ENCODE peak calls at places on chromosomes 12 and 14, in eight cellular contexts. H, T, W, J, V, A, Z and Q are unnamed samples.

GRCh38 chr14:59754256-59754655 is 116.3 kb downstream of the RTN1 start:
- DNase-seq in H (no peak), T (no peak), W (no peak), J (no peak), V (no peak), A (no peak), Z (no peak), Q (no peak)

GRCh38 chr12:68628698-68629097 is 18.0 kb downstream of the RAP1B start:
- DNase-seq in H (no peak), T (no peak), W (no peak), J (no peak), V (no peak), A (no peak), Z (no peak), Q (no peak)

GRCh38 chr12:16347391-16348298 is at the start of gene MGST1:
- DNase-seq in H (no peak), T (no peak), W (no peak), J (peak; percentile 70), V (no peak), A (peak; percentile 72), Z (peak; percentile 64), Q (peak; percentile 84)

GRCh38 chr12:94099191-94099983 is 49.0 kb upstream of the PLXNC1 start:
- DNase-seq in H (peak; percentile 23), T (no peak), W (peak; percentile 66), J (no peak), V (no peak), A (no peak), Z (no peak), Q (no peak)

GRCh38 chr14:102914474-102915291 is 7.8 kb upstream of the AMN start:
- DNase-seq in H (no peak), T (no peak), W (no peak), J (no peak), V (no peak), A (no peak), Z (no peak), Q (no peak)

GRCh38 chr12:2179953-2180736 is 127.4 kb downstream of the CACNA1C start:
- DNase-seq in H (peak; percentile 85), T (no peak), W (no peak), J (no peak), V (peak; percentile 71), A (no peak), Z (peak; percentile 65), Q (no peak)

GRCh38 chr12:47828967-47829482 is 9.3 kb upstream of the HDAC7 start:
- DNase-seq in H (no peak), T (no peak), W (peak; percentile 76), J (peak; percentile 70), V (peak; percentile 63), A (no peak), Z (peak; percentile 84), Q (peak; percentile 91)

GRCh38 chr14:36845346-36846042 is 183.8 kb downstream of the PAX9 start:
- DNase-seq in H (no peak), T (no peak), W (no peak), J (no peak), V (no peak), A (no peak), Z (no peak), Q (no peak)

GRCh38 chr12:80690513-80690912 is 16.9 kb upstream of the MYF6 start:
- DNase-seq in H (no peak), T (no peak), W (no peak), J (no peak), V (no peak), A (no peak), Z (no peak), Q (no peak)

GRCh38 chr12:89436062-89436461 is 83.8 kb upstream of the DUSP6 start:
- DNase-seq in H (no peak), T (no peak), W (no peak), J (no peak), V (no peak), A (no peak), Z (no peak), Q (no peak)

GRCh38 chr12:13472690-13473089 is 276.2 kb downstream of the EMP1 start:
- DNase-seq in H (no peak), T (no peak), W (no peak), J (no peak), V (no peak), A (no peak), Z (no peak), Q (no peak)

GRCh38 chr14:69648480-69649414 is 37.4 kb downstream of the SUSD6 start:
- DNase-seq in H (peak; percentile 64), T (no peak), W (no peak), J (no peak), V (no peak), A (no peak), Z (no peak), Q (no peak)

GRCh38 chr12:22656376-22656775 is 31.4 kb downstream of the ETNK1 start:
- DNase-seq in H (no peak), T (no peak), W (no peak), J (no peak), V (no peak), A (no peak), Z (no peak), Q (no peak)

GRCh38 chr14:35285168-35285990 is 6.8 kb upstream of the PSMA6 start:
- DNase-seq in H (no peak), T (no peak), W (no peak), J (no peak), V (no peak), A (no peak), Z (no peak), Q (no peak)

GRCh38 chr14:56118611-56119181 is 485 bp downstream of the PELI2 start:
- DNase-seq in H (no peak), T (peak; percentile 49), W (peak; percentile 28), J (no peak), V (no peak), A (peak; percentile 47), Z (peak; percentile 55), Q (no peak)

GRCh38 chr14:24226477-24226876 is 5.7 kb downstream of the NEDD8 start:
- DNase-seq in H (no peak), T (no peak), W (no peak), J (no peak), V (no peak), A (no peak), Z (no peak), Q (no peak)

GRCh38 chr12:26987634-26988424 is 26.4 kb downstream of the TM7SF3 start:
- DNase-seq in H (no peak), T (no peak), W (no peak), J (no peak), V (no peak), A (no peak), Z (no peak), Q (no peak)

GRCh38 chr14:103973354-103973753 is 31.0 kb upstream of the RD3L start:
- DNase-seq in H (no peak), T (no peak), W (no peak), J (no peak), V (no peak), A (no peak), Z (no peak), Q (no peak)

GRCh38 chr12:12985817-12986408 is 14.2 kb downstream of the HEBP1 start:
- DNase-seq in H (no peak), T (no peak), W (peak; percentile 30), J (no peak), V (no peak), A (peak; percentile 62), Z (no peak), Q (no peak)

GRCh38 chr12:120261951-120262851 is 3.3 kb downstream of the PXN start:
- DNase-seq in H (no peak), T (no peak), W (no peak), J (no peak), V (no peak), A (no peak), Z (no peak), Q (no peak)

DNA sequence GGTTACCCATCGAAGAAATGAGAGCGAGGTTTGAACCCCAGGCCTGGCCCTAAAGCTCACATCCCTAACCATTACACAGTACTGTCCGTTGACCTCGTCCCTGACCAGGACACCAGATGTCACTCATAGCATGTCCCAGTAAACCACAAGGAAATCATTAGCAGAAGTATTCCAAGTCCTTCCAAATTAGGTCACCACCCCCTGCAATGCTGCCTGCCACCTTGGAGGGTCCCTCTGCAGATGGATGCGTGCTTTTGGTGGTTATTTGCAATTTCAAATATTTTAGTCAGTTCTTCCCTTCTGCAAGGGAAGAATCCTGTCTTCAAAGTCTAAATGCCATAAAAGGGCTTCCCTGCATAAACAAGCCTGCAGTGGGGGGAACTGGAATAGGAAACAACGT is 71.3 kb downstream of the CLMN start:
- DNase-seq in H (no peak), T (no peak), W (no peak), J (no peak), V (no peak), A (no peak), Z (no peak), Q (no peak)
- TF ChIP-seq CTCF in H (no peak), T (no peak), W (no peak), J (no peak), V (no peak), A (no peak), Z (no peak), Q (no peak)

DNA sequence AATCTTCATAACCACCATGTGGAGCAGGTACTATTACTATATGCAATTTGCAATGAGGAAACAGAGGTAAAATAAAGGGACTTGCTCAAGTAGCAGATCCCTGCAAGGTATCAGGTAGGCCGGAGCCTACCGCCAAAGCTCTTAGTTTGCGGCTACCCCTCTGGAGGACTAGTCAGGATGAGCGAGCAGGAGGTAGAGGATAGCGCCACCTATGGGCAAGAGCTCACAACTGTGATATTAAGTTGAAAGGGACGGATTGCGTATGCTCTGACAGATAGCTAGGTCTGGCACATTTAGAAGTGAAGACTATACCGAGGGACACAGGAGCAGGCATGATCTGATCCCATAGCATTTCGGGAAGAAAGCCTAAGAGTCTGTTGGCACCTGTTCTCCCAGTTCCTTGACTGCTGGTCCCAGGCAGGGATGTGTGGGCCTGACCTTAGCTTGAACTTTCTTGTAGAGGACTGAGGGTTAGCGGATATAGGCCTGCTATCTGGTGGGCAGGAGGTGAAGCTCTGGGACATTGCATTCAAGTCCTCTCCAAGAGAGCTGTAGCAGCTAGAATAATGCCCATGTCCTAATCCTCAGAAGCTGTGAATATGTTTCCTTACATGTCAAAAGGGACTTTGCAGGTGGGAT is 48.0 kb downstream of the SLC17A8 start:
- DNase-seq in H (no peak), T (no peak), W (peak; percentile 65), J (peak; percentile 58), V (no peak), A (peak; percentile 66), Z (no peak), Q (no peak)
- TF ChIP-seq CTCF in H (peak; percentile 61), T (no peak), W (peak; percentile 77), J (peak; percentile 18), V (no peak), A (peak; percentile 80), Z (peak; percentile 40), Q (no peak)

DNA sequence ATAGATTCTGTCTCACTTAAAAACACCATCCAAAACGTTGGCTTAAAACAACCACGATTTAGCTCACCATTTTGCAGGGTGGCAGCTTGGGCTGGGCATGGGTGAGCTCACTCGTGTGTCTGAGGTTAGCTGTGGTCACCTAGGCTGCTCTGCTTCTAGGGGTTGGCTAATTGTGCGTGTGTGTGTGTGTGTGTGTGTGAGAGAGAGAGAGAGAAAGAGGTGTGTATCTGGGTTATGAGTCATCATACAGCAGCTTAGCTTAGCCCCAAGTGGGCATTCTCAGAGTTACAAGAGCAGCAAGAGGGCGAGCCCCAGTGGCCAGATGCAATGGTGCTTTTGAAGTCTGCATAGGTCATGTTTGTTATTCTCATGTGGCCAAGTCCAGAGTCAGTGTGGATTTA is 6.0 kb downstream of the FBXW8 start:
- DNase-seq in H (peak; percentile 65), T (peak; percentile 74), W (peak; percentile 65), J (no peak), V (no peak), A (no peak), Z (no peak), Q (no peak)
- TF ChIP-seq CTCF in H (peak; percentile 55), T (peak; percentile 57), W (peak; percentile 45), J (no peak), V (no peak), A (no peak), Z (peak; percentile 42), Q (no peak)

GRCh38 chr12:59181378-59181777 is 261.1 kb upstream of the LRIG3 start:
- DNase-seq in H (no peak), T (no peak), W (no peak), J (no peak), V (no peak), A (no peak), Z (no peak), Q (no peak)
- TF ChIP-seq CTCF in H (no peak), T (no peak), W (no peak), J (no peak), V (no peak), A (no peak), Z (no peak), Q (no peak)